ENCODE peak calls at places on chromosome 7, in six cellular contexts. W, M, X, D, G and C are unnamed samples.

GRCh38 chr7:78039791-78040776 is 241.5 kb downstream of the PHTF2 start:
- DNase-seq in W (peak; percentile 36), M (peak; percentile 11), X (peak; percentile 89), D (no peak), G (no peak), C (peak; percentile 28)

GRCh38 chr7:98119257-98119918 is 12.7 kb downstream of the LMTK2 start:
- DNase-seq in W (peak; percentile 44), M (peak; percentile 50), X (no peak), D (peak; percentile 58), G (no peak), C (no peak)

GRCh38 chr7:51034531-51035264 is 252.0 kb upstream of the GRB10 start:
- DNase-seq in W (peak; percentile 27), M (peak; percentile 57), X (no peak), D (peak; percentile 58), G (no peak), C (no peak)

GRCh38 chr7:92826258-92827004 is 9.9 kb downstream of the CDK6 start:
- DNase-seq in W (no peak), M (no peak), X (no peak), D (no peak), G (no peak), C (no peak)

GRCh38 chr7:137944168-137944567 is 57.7 kb downstream of the CREB3L2 start:
- DNase-seq in W (no peak), M (peak; percentile 90), X (no peak), D (no peak), G (no peak), C (no peak)

GRCh38 chr7:138286846-138287245 is 173.2 kb upstream of the TRIM24 start:
- DNase-seq in W (no peak), M (no peak), X (no peak), D (no peak), G (no peak), C (no peak)

GRCh38 chr7:158166386-158167340 is 421.0 kb downstream of the PTPRN2 start:
- DNase-seq in W (no peak), M (no peak), X (no peak), D (no peak), G (no peak), C (no peak)

GRCh38 chr7:156962145-156962544 is 12.6 kb downstream of the NOM1 start:
- DNase-seq in W (no peak), M (no peak), X (no peak), D (no peak), G (no peak), C (no peak)

GRCh38 chr7:8260871-8261707 is 878 bp downstream of the ICA1 start:
- DNase-seq in W (peak; percentile 24), M (peak; percentile 1), X (no peak), D (peak; percentile 62), G (peak; percentile 82), C (no peak)

GRCh38 chr7:108203433-108204002 is 73.4 kb upstream of the LAMB4 start:
- DNase-seq in W (no peak), M (no peak), X (peak; percentile 60), D (no peak), G (no peak), C (no peak)

GRCh38 chr7:101015626-101016025 is 4.3 kb upstream of the MUC17 start:
- DNase-seq in W (no peak), M (no peak), X (no peak), D (no peak), G (no peak), C (no peak)

DNA sequence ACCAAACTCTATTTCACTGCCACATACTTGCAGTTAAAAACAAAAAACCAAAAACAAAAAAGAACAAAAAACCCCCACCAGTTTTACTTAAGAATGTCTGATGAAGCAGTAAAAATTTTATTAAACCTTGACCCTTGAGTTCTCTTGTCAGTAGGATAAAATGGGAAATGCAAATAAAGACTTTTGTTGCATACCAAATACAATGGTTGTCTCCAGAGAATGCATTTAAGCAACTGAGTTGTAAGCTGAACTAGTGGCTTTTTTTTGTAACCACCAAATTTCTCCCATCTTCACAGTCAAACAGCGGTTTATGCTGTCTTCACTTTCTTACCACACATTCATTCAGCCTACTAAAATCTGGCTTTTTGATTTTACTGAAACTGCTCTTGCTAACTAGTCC is 3.1 kb downstream of the SYPL1 start:
- DNase-seq in W (no peak), M (no peak), X (no peak), D (no peak), G (no peak), C (no peak)
- H3K4me3 ChIP-seq in W (no peak overlapping the region), M (peak overlapping the region; percentile 2), X (peak overlapping the region; percentile 89), D (no peak overlapping the region), G (no peak overlapping the region), C (no peak overlapping the region)

GRCh38 chr7:134896073-134896472 is 90.2 kb upstream of the AGBL3 start:
- DNase-seq in W (no peak), M (no peak), X (no peak), D (no peak), G (no peak), C (no peak)

GRCh38 chr7:134892963-134893362 is 93.3 kb upstream of the AGBL3 start:
- DNase-seq in W (no peak), M (no peak), X (no peak), D (no peak), G (no peak), C (no peak)

GRCh38 chr7:134894928-134895327 is 91.4 kb upstream of the AGBL3 start:
- DNase-seq in W (no peak), M (no peak), X (no peak), D (no peak), G (no peak), C (no peak)

GRCh38 chr7:134891262-134892001 is 94.9 kb upstream of the AGBL3 start:
- DNase-seq in W (peak; percentile 97), M (peak; percentile 99), X (peak; percentile 90), D (peak; percentile 89), G (peak; percentile 72), C (no peak)

DNA sequence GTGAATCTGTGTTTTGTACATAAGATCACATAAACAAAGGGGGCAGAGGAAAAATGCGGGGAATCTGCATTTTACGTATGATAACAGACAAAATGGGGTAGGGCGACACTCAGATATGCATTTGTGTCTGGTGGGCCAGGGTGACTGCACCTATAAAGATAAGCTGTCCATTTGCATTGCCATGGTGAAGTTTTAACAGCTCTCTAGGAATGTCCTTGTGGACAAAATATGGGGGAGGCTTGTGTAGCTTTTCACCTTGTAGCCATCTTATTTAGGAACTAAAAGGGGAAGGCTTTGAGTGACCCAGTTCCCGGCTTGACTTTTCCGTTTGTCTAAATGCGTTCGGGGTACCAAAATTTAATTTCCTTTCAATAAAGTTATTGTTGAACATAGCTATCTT is 92.4 kb upstream of the AGBL3 start:
- DNase-seq in W (no peak), M (no peak), X (no peak), D (no peak), G (no peak), C (no peak)
- H3K4me3 ChIP-seq in W (no peak overlapping the region), M (peak overlapping the region; percentile 67), X (peak overlapping the region; percentile 80), D (peak overlapping the region; percentile 1), G (no peak overlapping the region), C (no peak overlapping the region)

GRCh38 chr7:38383281-38383680 is 109.8 kb upstream of the TARP start:
- DNase-seq in W (no peak), M (no peak), X (no peak), D (no peak), G (no peak), C (no peak)

GRCh38 chr7:38385682-38386081 is 112.2 kb upstream of the TARP start:
- DNase-seq in W (no peak), M (no peak), X (no peak), D (no peak), G (no peak), C (no peak)

DNA sequence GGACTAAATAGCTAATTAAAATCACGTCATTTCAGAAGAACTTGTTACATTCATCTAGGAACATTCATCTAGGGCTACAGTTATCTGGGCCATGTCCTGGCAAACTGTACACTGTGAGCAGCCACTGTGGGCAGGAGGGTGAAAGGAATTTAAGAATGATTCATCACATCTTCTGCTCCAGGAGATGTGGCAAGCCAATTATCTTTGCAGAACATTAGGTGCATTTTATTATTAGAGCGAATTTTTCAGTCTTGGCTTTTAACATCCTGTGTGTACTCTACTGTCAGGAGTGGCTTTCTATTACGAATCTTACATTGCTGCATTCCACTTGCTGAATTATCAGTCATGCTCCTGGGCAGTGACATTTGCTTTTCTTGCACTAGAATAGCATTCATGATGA is 109.2 kb upstream of the TARP start:
- DNase-seq in W (no peak), M (no peak), X (no peak), D (no peak), G (no peak), C (no peak)
- H3K4me3 ChIP-seq in W (no peak overlapping the region), M (no peak overlapping the region), X (no peak overlapping the region), D (no peak overlapping the region), G (no peak overlapping the region), C (no peak overlapping the region)

GRCh38 chr7:141585592-141586510 is 34.6 kb downstream of the AGK start:
- DNase-seq in W (peak; percentile 70), M (peak; percentile 82), X (no peak), D (no peak), G (no peak), C (no peak)

GRCh38 chr7:141588912-141589311 is 37.7 kb downstream of the AGK start:
- DNase-seq in W (no peak), M (no peak), X (no peak), D (no peak), G (no peak), C (no peak)

GRCh38 chr7:141586878-141587277 is 35.7 kb downstream of the AGK start:
- DNase-seq in W (no peak), M (no peak), X (no peak), D (no peak), G (no peak), C (no peak)

GRCh38 chr7:141587304-141587703 is 36.1 kb downstream of the AGK start:
- DNase-seq in W (no peak), M (no peak), X (peak; percentile 60), D (no peak), G (no peak), C (no peak)

DNA sequence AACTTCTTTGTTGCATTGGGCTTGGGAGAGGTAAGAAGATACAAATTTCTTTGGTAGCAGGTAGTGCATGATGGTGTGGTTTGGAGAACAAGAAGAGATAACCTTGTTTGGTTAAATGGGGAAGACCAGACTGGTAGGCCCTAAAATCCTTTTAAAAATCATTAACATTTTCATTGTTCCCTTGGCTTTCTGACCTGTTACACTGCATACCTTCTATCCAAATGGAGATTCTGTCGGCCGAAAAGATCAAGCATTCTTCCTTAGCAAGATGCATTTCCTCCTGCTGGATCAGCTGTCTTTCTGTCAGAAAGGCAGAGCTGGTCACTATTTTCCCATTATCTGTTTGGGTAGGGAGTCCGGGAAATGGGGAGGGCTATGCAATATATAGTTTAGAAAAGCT is 33.7 kb downstream of the AGK start:
- DNase-seq in W (no peak), M (no peak), X (peak; percentile 65), D (no peak), G (no peak), C (no peak)
- H3K4me3 ChIP-seq in W (no peak overlapping the region), M (no peak overlapping the region), X (no peak overlapping the region), D (no peak overlapping the region), G (no peak overlapping the region), C (no peak overlapping the region)